ENCODE peak calls at places on chromosome 3, in five cellular contexts. P, K, B, M and H are unnamed samples.

GRCh38 chr3:129651316-129652202 is 45.1 kb upstream of the PLXND1 start:
- DNase-seq in M (no peak), B (no peak), P (peak), K (no peak), H (no peak)

GRCh38 chr3:48708481-48708889 is 8.5 kb downstream of the IP6K2 start:
- DNase-seq in M (no peak), K (no peak), B (no peak), P (no peak), H (no peak)

GRCh38 chr3:52306978-52307377 is 9.1 kb upstream of the DNAH1 start:
- DNase-seq in B (no peak), K (no peak), P (no peak), M (no peak), H (no peak)

GRCh38 chr3:124837730-124838186 is 49.4 kb downstream of the ITGB5 start:
- DNase-seq in K (peak), M (peak), P (peak), B (no peak), H (no peak)

GRCh38 chr3:15428539-15428938 is 1.1 kb downstream of the EAF1 start:
- DNase-seq in B (no peak), K (no peak), P (peak), M (no peak), H (no peak)

GRCh38 chr3:188890572-188891270 is 281.1 kb upstream of the TPRG1 start:
- DNase-seq in P (peak), B (no peak), K (no peak), M (no peak), H (no peak)

GRCh38 chr3:60228823-60229222 is 1022.4 kb downstream of the FHIT start:
- DNase-seq in B (no peak), M (no peak), K (no peak), P (no peak), H (no peak)

GRCh38 chr3:193790086-193790990 is 197.3 kb downstream of the OPA1 start:
- DNase-seq in P (no peak), M (no peak), K (no peak), B (no peak), H (no peak)

GRCh38 chr3:71121429-71122167 is 461.9 kb downstream of the FOXP1 start:
- DNase-seq in K (no peak), P (no peak), M (no peak), B (no peak), H (no peak)

GRCh38 chr3:171282041-171282440 is 178.2 kb downstream of the TNIK start:
- DNase-seq in B (no peak), K (no peak), P (peak), M (no peak), H (no peak)
- TF ChIP-seq POLR2AphosphoS5 in B (no peak), K (no peak), P (no peak), M (no peak), H (no peak)

DNA sequence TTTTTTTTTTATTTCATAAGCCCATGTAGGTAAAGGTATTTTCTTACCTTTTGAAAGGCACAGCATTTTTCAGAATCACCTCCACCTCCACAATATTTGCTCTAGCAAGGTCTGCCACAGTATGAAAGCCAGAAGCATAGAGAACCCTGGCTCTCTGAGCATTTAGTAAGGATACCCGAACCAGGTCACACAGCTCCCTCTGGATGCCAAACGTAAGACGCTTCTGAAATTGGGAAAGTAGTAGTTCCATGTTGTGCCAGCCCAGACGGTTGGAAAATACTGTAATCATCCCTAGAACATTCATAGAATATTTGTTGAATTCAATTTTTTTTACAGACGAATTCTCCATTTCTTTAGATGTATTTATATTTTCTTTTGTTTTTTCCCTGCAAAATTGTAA is 52.4 kb downstream of the POLQ start:
- DNase-seq in P (no peak), K (no peak), B (no peak), M (no peak), H (no peak)
- H3K27ac ChIP-seq in P (no peak), K (no peak), B (no peak), M (no peak), H (no peak)

GRCh38 chr3:111965484-111965883 is 13.3 kb upstream of the ABHD10 start:
- DNase-seq in P (no peak), B (no peak), M (no peak), K (no peak), H (no peak)

GRCh38 chr3:111968319-111969059 is 10.3 kb upstream of the ABHD10 start:
- DNase-seq in K (no peak), M (no peak), P (no peak), B (no peak), H (no peak)

GRCh38 chr3:111967071-111967470 is 11.8 kb upstream of the ABHD10 start:
- DNase-seq in B (no peak), P (peak), K (no peak), M (no peak), H (no peak)

GRCh38 chr3:111971533-111971932 is 7.3 kb upstream of the ABHD10 start:
- DNase-seq in P (no peak), K (no peak), B (no peak), M (no peak), H (no peak)

DNA sequence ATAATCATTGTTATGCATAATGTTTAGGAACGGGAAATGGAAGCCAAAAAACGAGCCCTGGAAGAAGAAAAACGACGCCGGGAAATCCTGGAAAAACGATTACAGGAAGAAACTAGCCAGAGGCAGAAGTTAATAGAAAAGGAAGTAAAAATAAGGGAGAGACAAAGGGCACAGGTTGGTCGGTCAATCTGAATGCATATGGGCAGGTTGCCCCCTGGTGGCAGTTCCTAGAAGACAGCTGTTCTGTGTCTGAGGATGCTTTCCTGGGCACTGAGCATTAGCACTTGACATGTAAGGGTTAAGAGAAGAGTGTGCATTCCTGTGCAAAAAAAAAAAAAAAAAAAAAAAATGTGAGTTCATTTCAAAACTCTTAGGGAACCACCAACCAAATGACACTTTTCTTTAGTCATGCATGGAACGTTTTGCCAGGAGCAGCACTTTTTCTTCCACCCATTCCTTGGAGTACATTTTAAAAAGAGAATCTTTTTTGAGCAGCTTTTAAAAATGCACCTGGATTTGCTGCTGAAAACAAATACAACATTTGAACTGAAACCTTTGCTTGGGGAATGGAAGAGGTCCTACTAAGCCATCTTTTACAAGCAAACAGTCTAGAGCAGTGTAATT is 11.1 kb upstream of the ABHD10 start:
- DNase-seq in K (peak), M (peak), P (peak), B (peak), H (peak)
- TF ChIP-seq POLR2AphosphoS5 in K (no peak), M (peak), P (no peak), B (no peak), H (peak)

GRCh38 chr3:66395635-66396034 is 105.2 kb downstream of the LRIG1 start:
- DNase-seq in B (no peak), P (no peak), M (no peak), K (no peak), H (no peak)

GRCh38 chr3:66396161-66396760 is 104.6 kb downstream of the LRIG1 start:
- DNase-seq in B (no peak), P (no peak), K (no peak), M (no peak), H (no peak)

GRCh38 chr3:66392966-66393485 is 107.8 kb downstream of the LRIG1 start:
- DNase-seq in K (no peak), P (no peak), M (no peak), B (no peak), H (no peak)

GRCh38 chr3:66393486-66394260 is 107.1 kb downstream of the LRIG1 start:
- DNase-seq in K (no peak), B (no peak), P (peak), M (no peak), H (no peak)

DNA sequence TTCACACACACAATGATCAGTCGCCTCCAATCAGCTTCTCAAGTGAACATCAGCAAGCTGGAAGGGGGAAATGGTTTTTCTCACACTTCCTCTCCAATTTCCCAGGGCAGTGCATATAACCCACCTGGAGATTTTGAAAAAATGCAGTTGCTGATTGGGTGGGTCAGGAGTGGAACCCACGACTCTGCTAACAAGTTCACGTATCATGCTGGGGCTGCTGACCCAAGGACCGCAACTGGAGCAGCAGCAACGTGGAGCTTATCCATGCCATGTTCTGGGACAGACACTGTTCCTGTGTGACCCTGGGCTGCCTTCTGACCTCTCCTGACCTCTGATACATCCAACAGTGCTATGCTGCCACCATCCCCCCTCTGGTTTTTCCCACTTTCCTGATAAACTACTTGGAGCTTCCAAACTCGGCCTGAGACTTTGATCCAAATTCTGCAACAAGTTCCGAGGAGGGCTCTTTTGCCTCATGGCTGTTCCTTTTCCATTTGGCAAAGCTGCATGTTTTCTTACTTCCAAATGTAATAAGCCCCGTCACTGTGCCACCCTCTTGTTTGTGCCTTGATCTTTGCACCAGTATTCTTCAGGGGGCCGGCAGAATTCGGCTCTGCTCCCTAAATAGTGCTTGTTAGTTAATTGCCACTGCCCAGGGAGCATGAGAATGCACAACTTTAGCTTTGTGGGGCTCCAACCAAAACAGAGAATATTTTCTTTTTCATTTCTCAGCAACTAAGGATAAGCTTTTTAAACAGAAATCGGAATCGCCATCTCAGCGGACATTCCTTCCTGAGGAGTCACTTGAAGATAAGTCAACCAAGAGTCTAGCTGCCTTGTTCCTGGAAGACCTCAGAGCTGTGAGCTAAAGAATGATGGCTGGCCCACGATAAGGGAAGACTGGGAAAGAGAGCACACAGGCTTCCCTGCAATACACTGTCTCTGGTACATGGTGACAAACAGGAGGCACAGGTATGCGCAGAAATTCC is 106.3 kb downstream of the LRIG1 start:
- DNase-seq in K (no peak), P (peak), M (no peak), B (no peak), H (no peak)
- H3K27ac ChIP-seq in K (peak), P (peak), M (peak), B (no peak), H (peak)

GRCh38 chr3:113151475-113152031 is 59.8 kb upstream of the BOC start:
- DNase-seq in M (no peak), P (no peak), K (no peak), B (no peak), H (no peak)
- TF ChIP-seq POLR2AphosphoS5 in M (peak), P (no peak), K (peak), B (no peak), H (peak)

GRCh38 chr3:55955891-55956477 is 468.9 kb upstream of the WNT5A start:
- DNase-seq in K (no peak), P (no peak), B (no peak), M (no peak), H (no peak)
- H3K27ac ChIP-seq in K (no peak), P (no peak), B (no peak), M (no peak), H (no peak)

GRCh38 chr3:50323614-50324199 is 1.2 kb upstream of the HYAL2 start:
- DNase-seq in M (no peak), B (no peak), P (peak), K (no peak), H (no peak)
- TF ChIP-seq POLR2AphosphoS5 in M (no peak), B (peak), P (peak), K (peak), H (peak)